ENCODE peak calls at places on chromosomes 5 and 9, in eight cellular contexts. L, F, M, N, P, J, T and H are unnamed samples.

GRCh38 chr5:72152506-72152905 is 45.2 kb downstream of the MAP1B start:
- DNase-seq in M (peak), N (no peak), L (no peak), F (no peak), T (peak), J (no peak), P (peak), H (no peak)

GRCh38 chr9:123059472-123060220 is 26.2 kb downstream of the GPR21 start:
- DNase-seq in M (no peak), L (no peak), N (no peak), F (no peak), T (no peak), P (no peak), J (no peak), H (no peak)

GRCh38 chr9:96173640-96174039 is 128.3 kb downstream of the HSD17B3 start:
- DNase-seq in M (no peak), J (no peak), P (no peak), L (no peak), N (no peak), F (no peak), T (no peak), H (no peak)

GRCh38 chr5:34639852-34640626 is 16.1 kb upstream of the RAI14 start:
- DNase-seq in L (no peak), N (no peak), M (no peak), T (no peak), F (no peak), P (no peak), J (no peak), H (no peak)

GRCh38 chr9:84600739-84601138 is 68.8 kb upstream of the NTRK2 start:
- DNase-seq in J (no peak), F (no peak), L (no peak), P (no peak), N (no peak), T (no peak), M (no peak), H (no peak)

GRCh38 chr9:17627641-17628040 is 48.8 kb downstream of the SH3GL2 start:
- DNase-seq in M (no peak), J (no peak), F (no peak), L (no peak), P (no peak), N (no peak), T (peak), H (no peak)

GRCh38 chr9:98211260-98211659 is 18.8 kb upstream of the CORO2A start:
- DNase-seq in T (no peak), P (no peak), N (no peak), L (no peak), F (no peak), J (no peak), M (no peak), H (no peak)

GRCh38 chr5:127934791-127935256 is 148.7 kb upstream of the SLC12A2 start:
- DNase-seq in J (no peak), M (no peak), N (no peak), F (no peak), T (peak), P (peak), L (no peak), H (no peak)

GRCh38 chr9:90044710-90045151 is 439.9 kb downstream of the GADD45G start:
- DNase-seq in L (no peak), M (no peak), J (no peak), N (no peak), P (peak), T (peak), F (peak), H (no peak)

GRCh38 chr5:73638344-73639095 is 12.5 kb downstream of the ARHGEF28 start:
- DNase-seq in M (no peak), N (no peak), T (peak), F (no peak), J (no peak), P (peak), L (no peak), H (no peak)

GRCh38 chr9:108259917-108260675 is 595.7 kb downstream of the ACTL7B start:
- DNase-seq in M (no peak), N (no peak), P (peak), J (no peak), T (no peak), L (no peak), F (no peak), H (no peak)

GRCh38 chr5:96567188-96567587 is 95.0 kb upstream of the CAST start:
- DNase-seq in F (no peak), N (no peak), P (peak), M (no peak), L (no peak), J (no peak), T (peak), H (no peak)

GRCh38 chr9:32339424-32339823 is 45.0 kb upstream of the ACO1 start:
- DNase-seq in J (no peak), M (no peak), N (no peak), F (no peak), P (no peak), T (no peak), L (no peak), H (no peak)

GRCh38 chr9:132099741-132100407 is 20.2 kb upstream of the MED27 start:
- DNase-seq in N (no peak), P (peak), J (no peak), M (no peak), F (no peak), L (no peak), T (peak), H (no peak)

GRCh38 chr5:111976705-111977104 is 219.7 kb upstream of the NREP start:
- DNase-seq in P (peak), M (peak), N (no peak), L (no peak), T (no peak), J (no peak), F (no peak), H (no peak)

GRCh38 chr5:144088211-144088965 is 82.1 kb downstream of the YIPF5 start:
- DNase-seq in J (no peak), T (no peak), M (no peak), N (no peak), L (no peak), F (no peak), P (no peak), H (no peak)

GRCh38 chr5:172852490-172853354 is 18.7 kb downstream of the ERGIC1 start:
- DNase-seq in M (no peak), T (no peak), L (no peak), F (no peak), J (no peak), N (no peak), P (peak), H (peak)

GRCh38 chr5:101103874-101104273 is 200.8 kb upstream of the ST8SIA4 start:
- DNase-seq in M (no peak), T (no peak), N (no peak), J (no peak), F (no peak), P (no peak), L (no peak), H (no peak)

GRCh38 chr9:33924978-33925797 is 108.2 kb downstream of the UBE2R2 start:
- DNase-seq in F (peak), P (peak), T (peak), L (peak), M (peak), N (no peak), J (no peak), H (no peak)

GRCh38 chr9:88476491-88477271 is 58.3 kb upstream of the NXNL2 start:
- DNase-seq in M (peak), F (no peak), J (no peak), N (no peak), P (peak), T (peak), L (no peak), H (no peak)

GRCh38 chr9:6876195-6876594 is 118.4 kb downstream of the KDM4C start:
- DNase-seq in P (peak), L (no peak), F (no peak), T (no peak), J (no peak), N (no peak), M (no peak), H (no peak)

GRCh38 chr5:154221371-154221896 is 30.9 kb downstream of the GALNT10 start:
- DNase-seq in L (no peak), J (no peak), M (peak), F (peak), P (peak), N (no peak), T (peak), H (no peak)

GRCh38 chr9:95511952-95512750 is 4.6 kb downstream of the PTCH1 start:
- DNase-seq in L (no peak), F (no peak), J (no peak), M (no peak), P (no peak), N (no peak), T (peak), H (peak)

GRCh38 chr5:2271280-2271679 is 388.6 kb upstream of the IRX4 start:
- DNase-seq in L (no peak), M (no peak), F (no peak), P (no peak), J (no peak), N (no peak), T (no peak), H (no peak)

GRCh38 chr5:9817819-9818218 is 187.7 kb upstream of the TAS2R1 start:
- DNase-seq in F (no peak), M (no peak), J (no peak), N (no peak), T (no peak), P (no peak), L (no peak), H (no peak)